ENCODE peak calls at places on chromosomes 1 and 21, in ten cellular contexts. One of them, this sample, is unnamed.
A peak's percentile ranks its signal among the peaks of the same experiment; 100 is the strongest.

GRCh38 chr1:29800522-29800956 is 564.2 kb downstream of the PTPRU start:
- DNase-seq in right lobe of liver: no peak
- DNase-seq in right atrium auricular region: peak; percentile 55
- DNase-seq in left ventricle myocardium inferior: no peak
- DNase-seq in esophagus squamous epithelium: no peak
- DNase-seq in ovary: no peak
- DNase-seq in choroid plexus epithelial cell: no peak
- DNase-seq in transverse colon: no peak
- DNase-seq in lower lobe of right lung: no peak
- DNase-seq in heart left ventricle: no peak
- DNase-seq in this sample: no peak

GRCh38 chr1:118159578-118159977 is 25.4 kb downstream of the SPAG17 start:
- DNase-seq in right lobe of liver: no peak
- DNase-seq in right atrium auricular region: no peak
- DNase-seq in left ventricle myocardium inferior: no peak
- DNase-seq in esophagus squamous epithelium: no peak
- DNase-seq in ovary: no peak
- DNase-seq in choroid plexus epithelial cell: peak; percentile 6
- DNase-seq in transverse colon: no peak
- DNase-seq in lower lobe of right lung: no peak
- DNase-seq in heart left ventricle: no peak
- DNase-seq in this sample: no peak

GRCh38 chr1:228273720-228274451 is 66.0 kb downstream of the OBSCN start:
- DNase-seq in right lobe of liver: peak; percentile 49
- DNase-seq in right atrium auricular region: no peak
- DNase-seq in left ventricle myocardium inferior: peak; percentile 15
- DNase-seq in esophagus squamous epithelium: no peak
- DNase-seq in ovary: no peak
- DNase-seq in choroid plexus epithelial cell: no peak
- DNase-seq in transverse colon: no peak
- DNase-seq in lower lobe of right lung: peak; percentile 43
- DNase-seq in heart left ventricle: peak; percentile 15
- DNase-seq in this sample: no peak

GRCh38 chr1:99648107-99648506 is 2.2 kb downstream of the PALMD start:
- DNase-seq in right lobe of liver: peak; percentile 74
- DNase-seq in right atrium auricular region: peak; percentile 82
- DNase-seq in left ventricle myocardium inferior: peak; percentile 73
- DNase-seq in esophagus squamous epithelium: no peak
- DNase-seq in ovary: peak; percentile 35
- DNase-seq in choroid plexus epithelial cell: no peak
- DNase-seq in transverse colon: no peak
- DNase-seq in lower lobe of right lung: peak; percentile 42
- DNase-seq in heart left ventricle: peak; percentile 88
- DNase-seq in this sample: no peak

GRCh38 chr1:26302733-26303405 is 3.6 kb downstream of the UBXN11 start:
- DNase-seq in right lobe of liver: no peak
- DNase-seq in right atrium auricular region: no peak
- DNase-seq in left ventricle myocardium inferior: no peak
- DNase-seq in esophagus squamous epithelium: no peak
- DNase-seq in ovary: no peak
- DNase-seq in choroid plexus epithelial cell: peak; percentile 63
- DNase-seq in transverse colon: no peak
- DNase-seq in lower lobe of right lung: no peak
- DNase-seq in heart left ventricle: peak; percentile 57
- DNase-seq in this sample: no peak

GRCh38 chr1:32651461-32652073 is 559 bp downstream of the RBBP4 start:
- DNase-seq in right lobe of liver: no peak
- DNase-seq in right atrium auricular region: no peak
- DNase-seq in left ventricle myocardium inferior: no peak
- DNase-seq in esophagus squamous epithelium: no peak
- DNase-seq in ovary: no peak
- DNase-seq in choroid plexus epithelial cell: no peak
- DNase-seq in transverse colon: no peak
- DNase-seq in lower lobe of right lung: no peak
- DNase-seq in heart left ventricle: no peak
- DNase-seq in this sample: no peak

GRCh38 chr21:44869860-44870747 is 3.4 kb downstream of the PTTG1IP start:
- DNase-seq in right lobe of liver: peak; percentile 38
- DNase-seq in right atrium auricular region: peak; percentile 86
- DNase-seq in left ventricle myocardium inferior: no peak
- DNase-seq in esophagus squamous epithelium: no peak
- DNase-seq in ovary: peak; percentile 77
- DNase-seq in choroid plexus epithelial cell: peak; percentile 97
- DNase-seq in transverse colon: peak; percentile 55
- DNase-seq in lower lobe of right lung: no peak
- DNase-seq in heart left ventricle: peak; percentile 79
- DNase-seq in this sample: no peak

GRCh38 chr1:228036701-228037231 is 30.0 kb downstream of the WNT3A start:
- DNase-seq in right lobe of liver: no peak
- DNase-seq in right atrium auricular region: no peak
- DNase-seq in left ventricle myocardium inferior: no peak
- DNase-seq in esophagus squamous epithelium: no peak
- DNase-seq in ovary: no peak
- DNase-seq in choroid plexus epithelial cell: no peak
- DNase-seq in transverse colon: no peak
- DNase-seq in lower lobe of right lung: no peak
- DNase-seq in heart left ventricle: no peak
- DNase-seq in this sample: no peak

GRCh38 chr1:25232866-25233784 is 823 bp upstream of the SYF2 start:
- DNase-seq in right lobe of liver: peak; percentile 89
- DNase-seq in right atrium auricular region: peak; percentile 89
- DNase-seq in left ventricle myocardium inferior: peak; percentile 70
- DNase-seq in esophagus squamous epithelium: peak; percentile 21
- DNase-seq in ovary: peak; percentile 78
- DNase-seq in choroid plexus epithelial cell: peak; percentile 97
- DNase-seq in transverse colon: peak; percentile 90
- DNase-seq in lower lobe of right lung: peak; percentile 91
- DNase-seq in heart left ventricle: peak; percentile 89
- DNase-seq in this sample: peak; percentile 41

GRCh38 chr1:206834711-206835110 is 30.7 kb upstream of the IL20 start:
- DNase-seq in right lobe of liver: no peak
- DNase-seq in right atrium auricular region: no peak
- DNase-seq in left ventricle myocardium inferior: no peak
- DNase-seq in esophagus squamous epithelium: no peak
- DNase-seq in ovary: no peak
- DNase-seq in choroid plexus epithelial cell: no peak
- DNase-seq in transverse colon: no peak
- DNase-seq in lower lobe of right lung: peak; percentile 70
- DNase-seq in heart left ventricle: no peak
- DNase-seq in this sample: no peak

GRCh38 chr1:230127105-230128054 is 60.3 kb downstream of the GALNT2 start:
- DNase-seq in right lobe of liver: no peak
- DNase-seq in right atrium auricular region: no peak
- DNase-seq in left ventricle myocardium inferior: no peak
- DNase-seq in esophagus squamous epithelium: no peak
- DNase-seq in ovary: no peak
- DNase-seq in choroid plexus epithelial cell: no peak
- DNase-seq in transverse colon: no peak
- DNase-seq in lower lobe of right lung: peak; percentile 59
- DNase-seq in heart left ventricle: no peak
- DNase-seq in this sample: no peak

GRCh38 chr1:232278925-232279324 is 351.0 kb downstream of the SIPA1L2 start:
- DNase-seq in right lobe of liver: no peak
- DNase-seq in right atrium auricular region: no peak
- DNase-seq in left ventricle myocardium inferior: no peak
- DNase-seq in esophagus squamous epithelium: no peak
- DNase-seq in ovary: no peak
- DNase-seq in choroid plexus epithelial cell: no peak
- DNase-seq in transverse colon: no peak
- DNase-seq in lower lobe of right lung: no peak
- DNase-seq in heart left ventricle: no peak
- DNase-seq in this sample: no peak

GRCh38 chr1:55428944-55429931 is 214.1 kb upstream of the USP24 start:
- DNase-seq in right lobe of liver: no peak
- DNase-seq in right atrium auricular region: peak; percentile 87
- DNase-seq in left ventricle myocardium inferior: peak; percentile 24
- DNase-seq in esophagus squamous epithelium: no peak
- DNase-seq in ovary: peak; percentile 43
- DNase-seq in choroid plexus epithelial cell: peak; percentile 98
- DNase-seq in transverse colon: peak; percentile 11
- DNase-seq in lower lobe of right lung: peak; percentile 60
- DNase-seq in heart left ventricle: peak; percentile 58
- DNase-seq in this sample: no peak

GRCh38 chr1:217660353-217661062 is 29.4 kb downstream of the SPATA17 start:
- DNase-seq in right lobe of liver: no peak
- DNase-seq in right atrium auricular region: no peak
- DNase-seq in left ventricle myocardium inferior: no peak
- DNase-seq in esophagus squamous epithelium: no peak
- DNase-seq in ovary: no peak
- DNase-seq in choroid plexus epithelial cell: peak; percentile 73
- DNase-seq in transverse colon: no peak
- DNase-seq in lower lobe of right lung: no peak
- DNase-seq in heart left ventricle: no peak
- DNase-seq in this sample: no peak
- TF ChIP-seq CTCF in right lobe of liver: peak; percentile 33
- TF ChIP-seq CTCF in right atrium auricular region: peak; percentile 60
- TF ChIP-seq CTCF in left ventricle myocardium inferior: peak; percentile 61
- TF ChIP-seq CTCF in esophagus squamous epithelium: no peak
- TF ChIP-seq CTCF in ovary: no peak
- TF ChIP-seq CTCF in choroid plexus epithelial cell: peak; percentile 75
- TF ChIP-seq CTCF in transverse colon: peak; percentile 14
- TF ChIP-seq CTCF in lower lobe of right lung: peak; percentile 28
- TF ChIP-seq CTCF in heart left ventricle: peak; percentile 61
- TF ChIP-seq CTCF in this sample: peak; percentile 56

DNA sequence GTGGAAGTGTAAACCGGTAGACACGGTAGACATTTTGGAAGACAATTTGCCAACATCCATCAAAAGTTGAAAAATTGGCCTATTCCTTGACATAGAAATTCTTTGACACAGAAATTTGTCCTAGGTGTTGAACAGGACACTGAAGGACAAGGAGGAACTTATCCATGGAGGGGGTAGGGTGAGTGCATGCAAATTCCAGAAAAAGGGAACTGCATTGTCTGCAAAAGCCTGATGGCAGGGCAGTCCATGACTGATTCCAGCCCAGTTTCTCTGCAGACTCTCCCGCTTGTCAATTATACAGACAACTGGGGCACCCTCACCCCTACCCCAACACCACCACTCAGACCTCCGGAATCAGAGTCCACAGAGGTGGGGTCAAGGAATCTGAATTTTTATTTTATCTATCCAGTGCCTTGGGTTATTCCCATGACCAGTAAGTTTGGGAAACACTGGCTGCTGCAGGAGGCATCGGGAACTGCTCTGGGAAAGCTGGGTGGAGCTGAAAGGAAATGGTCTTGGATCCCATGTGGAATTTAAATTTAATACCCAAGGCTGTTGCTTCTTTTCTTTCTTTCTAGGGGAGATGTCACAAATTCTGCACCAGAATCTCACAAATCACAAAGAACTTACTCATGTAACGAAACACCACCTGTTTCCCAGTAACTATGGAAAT is 103.3 kb upstream of the SLC45A1 start:
- DNase-seq in right lobe of liver: no peak
- DNase-seq in right atrium auricular region: no peak
- DNase-seq in left ventricle myocardium inferior: no peak
- DNase-seq in esophagus squamous epithelium: no peak
- DNase-seq in ovary: no peak
- DNase-seq in choroid plexus epithelial cell: no peak
- DNase-seq in transverse colon: no peak
- DNase-seq in lower lobe of right lung: no peak
- DNase-seq in heart left ventricle: no peak
- DNase-seq in this sample: no peak
- TF ChIP-seq CTCF in right lobe of liver: no peak
- TF ChIP-seq CTCF in right atrium auricular region: no peak
- TF ChIP-seq CTCF in left ventricle myocardium inferior: no peak
- TF ChIP-seq CTCF in esophagus squamous epithelium: no peak
- TF ChIP-seq CTCF in ovary: no peak
- TF ChIP-seq CTCF in choroid plexus epithelial cell: no peak
- TF ChIP-seq CTCF in transverse colon: no peak
- TF ChIP-seq CTCF in lower lobe of right lung: no peak
- TF ChIP-seq CTCF in heart left ventricle: peak; percentile 22
- TF ChIP-seq CTCF in this sample: no peak

GRCh38 chr1:116972676-116973035 is 28.9 kb upstream of the CD101 start:
- DNase-seq in right lobe of liver: no peak
- DNase-seq in right atrium auricular region: no peak
- DNase-seq in left ventricle myocardium inferior: no peak
- DNase-seq in esophagus squamous epithelium: no peak
- DNase-seq in ovary: no peak
- DNase-seq in choroid plexus epithelial cell: no peak
- DNase-seq in transverse colon: no peak
- DNase-seq in lower lobe of right lung: no peak
- DNase-seq in heart left ventricle: no peak
- DNase-seq in this sample: no peak

GRCh38 chr1:116971965-116972675 is 29.4 kb upstream of the CD101 start:
- DNase-seq in right lobe of liver: no peak
- DNase-seq in right atrium auricular region: no peak
- DNase-seq in left ventricle myocardium inferior: no peak
- DNase-seq in esophagus squamous epithelium: no peak
- DNase-seq in ovary: no peak
- DNase-seq in choroid plexus epithelial cell: no peak
- DNase-seq in transverse colon: no peak
- DNase-seq in lower lobe of right lung: no peak
- DNase-seq in heart left ventricle: no peak
- DNase-seq in this sample: no peak

GRCh38 chr1:116968724-116969123 is 32.8 kb upstream of the CD101 start:
- DNase-seq in right lobe of liver: no peak
- DNase-seq in right atrium auricular region: no peak
- DNase-seq in left ventricle myocardium inferior: no peak
- DNase-seq in esophagus squamous epithelium: no peak
- DNase-seq in ovary: no peak
- DNase-seq in choroid plexus epithelial cell: no peak
- DNase-seq in transverse colon: no peak
- DNase-seq in lower lobe of right lung: no peak
- DNase-seq in heart left ventricle: no peak
- DNase-seq in this sample: no peak

GRCh38 chr1:116966791-116967190 is 34.8 kb upstream of the CD101 start:
- DNase-seq in right lobe of liver: no peak
- DNase-seq in right atrium auricular region: no peak
- DNase-seq in left ventricle myocardium inferior: no peak
- DNase-seq in esophagus squamous epithelium: no peak
- DNase-seq in ovary: no peak
- DNase-seq in choroid plexus epithelial cell: no peak
- DNase-seq in transverse colon: no peak
- DNase-seq in lower lobe of right lung: no peak
- DNase-seq in heart left ventricle: no peak
- DNase-seq in this sample: no peak

DNA sequence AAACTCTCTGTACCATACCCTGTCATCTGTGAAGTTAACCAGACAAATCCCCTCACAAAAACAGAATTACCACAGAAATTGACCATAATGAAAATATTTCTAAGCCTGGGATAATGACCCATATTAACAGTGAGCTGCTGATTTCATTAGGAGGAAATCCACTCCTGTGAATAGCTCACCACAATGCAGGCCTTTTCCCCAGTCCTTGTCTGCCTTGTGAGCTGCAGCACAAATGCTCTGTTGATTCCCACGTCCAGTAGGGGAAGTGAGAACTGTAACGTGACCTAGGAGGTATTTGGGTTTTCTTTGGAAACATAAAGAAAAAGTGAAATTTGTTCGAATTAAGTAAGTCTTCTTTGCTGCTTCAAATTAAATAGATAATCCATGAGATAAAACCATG is 30.1 kb upstream of the CD101 start:
- DNase-seq in right lobe of liver: no peak
- DNase-seq in right atrium auricular region: no peak
- DNase-seq in left ventricle myocardium inferior: no peak
- DNase-seq in esophagus squamous epithelium: no peak
- DNase-seq in ovary: no peak
- DNase-seq in choroid plexus epithelial cell: no peak
- DNase-seq in transverse colon: no peak
- DNase-seq in lower lobe of right lung: no peak
- DNase-seq in heart left ventricle: no peak
- DNase-seq in this sample: no peak
- TF ChIP-seq CTCF in right lobe of liver: no peak
- TF ChIP-seq CTCF in right atrium auricular region: peak; percentile 9
- TF ChIP-seq CTCF in left ventricle myocardium inferior: no peak
- TF ChIP-seq CTCF in esophagus squamous epithelium: no peak
- TF ChIP-seq CTCF in ovary: no peak
- TF ChIP-seq CTCF in choroid plexus epithelial cell: no peak
- TF ChIP-seq CTCF in transverse colon: no peak
- TF ChIP-seq CTCF in lower lobe of right lung: no peak
- TF ChIP-seq CTCF in heart left ventricle: no peak
- TF ChIP-seq CTCF in this sample: no peak

GRCh38 chr1:248905949-248906740 is at the start of gene PGBD2:
- DNase-seq in right lobe of liver: peak; percentile 98
- DNase-seq in right atrium auricular region: peak; percentile 89
- DNase-seq in left ventricle myocardium inferior: peak; percentile 95
- DNase-seq in esophagus squamous epithelium: peak; percentile 94
- DNase-seq in ovary: peak; percentile 95
- DNase-seq in choroid plexus epithelial cell: peak; percentile 96
- DNase-seq in transverse colon: peak; percentile 96
- DNase-seq in lower lobe of right lung: peak; percentile 95
- DNase-seq in heart left ventricle: peak; percentile 94
- DNase-seq in this sample: peak; percentile 96
- TF ChIP-seq CTCF in right lobe of liver: peak; percentile 55
- TF ChIP-seq CTCF in right atrium auricular region: peak; percentile 72
- TF ChIP-seq CTCF in left ventricle myocardium inferior: peak; percentile 70
- TF ChIP-seq CTCF in esophagus squamous epithelium: peak; percentile 75
- TF ChIP-seq CTCF in ovary: peak; percentile 82
- TF ChIP-seq CTCF in choroid plexus epithelial cell: peak; percentile 70
- TF ChIP-seq CTCF in transverse colon: peak; percentile 74
- TF ChIP-seq CTCF in lower lobe of right lung: peak; percentile 60
- TF ChIP-seq CTCF in heart left ventricle: peak; percentile 72
- TF ChIP-seq CTCF in this sample: peak; percentile 77

This sample was measured in neural crest cell.